ENCODE peak calls at places on chromosomes 2 and 18, in nine cellular contexts. H is stomach, J is aorta, E is breast epithelium, L is neuronal stem cell, R is GM23338, N is gastrocnemius medialis, V is neural progenitor cell, K is cardiac muscle cell. T is an unnamed sample.

GRCh38 chr2:197179744-197180498 is 130.7 kb downstream of the ANKRD44 start:
- DNase-seq in K (peak; percentile 63), R (no peak), E (no peak), N (peak; percentile 19), V (no peak), J (peak; percentile 76), L (no peak), H (no peak), T (peak; percentile 26)

GRCh38 chr2:10414000-10414451 is 34.1 kb downstream of the ODC1 start:
- DNase-seq in E (peak; percentile 57), H (peak; percentile 82), R (no peak), J (no peak), N (no peak), V (no peak), L (no peak), K (no peak), T (no peak)

GRCh38 chr2:204187513-204188088 is 251.0 kb downstream of the ICOS start:
- DNase-seq in R (no peak), E (no peak), K (no peak), N (no peak), H (no peak), V (no peak), J (no peak), L (no peak), T (no peak)

GRCh38 chr2:18971628-18972027 is 382.3 kb upstream of the NT5C1B start:
- DNase-seq in H (no peak), N (no peak), V (no peak), R (no peak), E (no peak), L (no peak), K (no peak), J (no peak), T (no peak)

GRCh38 chr2:30149513-30149912 is 2.7 kb downstream of the YPEL5 start:
- DNase-seq in L (no peak), V (peak; percentile 40), R (peak; percentile 80), N (no peak), K (peak; percentile 24), J (no peak), H (no peak), E (no peak), T (no peak)

GRCh38 chr2:3238951-3239841 is 138.4 kb downstream of the EIPR1 start:
- DNase-seq in V (no peak), R (no peak), L (no peak), E (no peak), H (no peak), N (no peak), K (no peak), J (no peak), T (no peak)

GRCh38 chr2:223538920-223539440 is 63.2 kb downstream of the SCG2 start:
- DNase-seq in R (no peak), K (peak; percentile 57), E (no peak), J (no peak), H (no peak), L (peak; percentile 21), N (no peak), V (peak; percentile 42), T (peak; percentile 26)

GRCh38 chr18:23259701-23260661 is 124.7 kb downstream of the CABLES1 start:
- DNase-seq in V (peak; percentile 91), H (peak; percentile 89), J (peak; percentile 91), R (peak; percentile 80), L (peak; percentile 73), E (peak; percentile 78), N (peak; percentile 50), K (peak; percentile 93), T (peak; percentile 82)

GRCh38 chr18:13364721-13365205 is 146.2 kb downstream of the LDLRAD4 start:
- DNase-seq in V (no peak), H (no peak), R (no peak), K (no peak), E (no peak), J (no peak), L (no peak), N (no peak), T (no peak)

GRCh38 chr2:88642278-88642677 is 15.0 kb upstream of the EIF2AK3 start:
- DNase-seq in V (no peak), R (no peak), E (no peak), H (no peak), K (no peak), N (no peak), J (no peak), L (no peak), T (no peak)

GRCh38 chr2:28662044-28662443 is 89.6 kb upstream of the PPP1CB start:
- DNase-seq in R (no peak), J (no peak), K (no peak), N (no peak), E (no peak), L (no peak), V (no peak), H (peak; percentile 77), T (peak; percentile 26)

DNA sequence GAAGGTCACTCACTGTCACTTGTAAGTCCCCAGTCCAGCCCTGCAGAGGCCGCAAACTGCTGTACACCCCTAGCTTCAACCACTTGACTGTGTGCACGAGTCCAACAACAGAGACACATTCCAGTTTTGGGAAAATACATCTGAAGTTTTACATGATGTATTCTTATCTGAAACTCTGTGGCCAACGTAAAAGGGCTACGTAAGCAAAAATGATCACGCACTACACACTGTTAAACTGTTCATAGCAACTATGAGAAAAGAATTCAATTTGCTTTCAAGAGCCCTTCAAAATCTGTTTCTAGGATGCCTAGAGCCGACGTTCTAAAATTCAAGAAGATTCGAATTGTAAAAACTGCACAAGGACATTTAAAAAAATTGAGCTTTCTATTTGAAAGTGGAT is 26.0 kb downstream of the EDAR start:
- DNase-seq in R (no peak), L (no peak), E (no peak), N (no peak), V (no peak), J (no peak), H (no peak), K (no peak), T (no peak)
- H3K27me3 ChIP-seq in R (no peaks in the 10 kb centered on the region), L (no peaks in the 10 kb centered on the region), E (no peaks in the 10 kb centered on the region), N (no peaks in the 10 kb centered on the region), V (no peaks in the 10 kb centered on the region), J (no peaks in the 10 kb centered on the region), H (no peaks in the 10 kb centered on the region), K (no peaks in the 10 kb centered on the region), T (no peaks in the 10 kb centered on the region)

GRCh38 chr2:241291152-241291551 is 24.3 kb downstream of the HDLBP start:
- DNase-seq in J (no peak), V (no peak), L (no peak), N (no peak), K (no peak), E (no peak), H (no peak), R (no peak), T (no peak)

GRCh38 chr2:241286348-241287090 is 29.0 kb downstream of the HDLBP start:
- DNase-seq in E (no peak), N (no peak), H (no peak), J (no peak), R (no peak), L (no peak), V (no peak), K (no peak), T (no peak)

GRCh38 chr2:241289053-241289452 is 26.4 kb downstream of the HDLBP start:
- DNase-seq in K (no peak), R (no peak), N (no peak), L (no peak), H (no peak), E (no peak), J (no peak), V (no peak), T (no peak)

GRCh38 chr2:241289597-241289996 is 25.9 kb downstream of the HDLBP start:
- DNase-seq in L (no peak), J (no peak), H (no peak), N (no peak), K (no peak), V (no peak), E (no peak), R (no peak), T (no peak)

DNA sequence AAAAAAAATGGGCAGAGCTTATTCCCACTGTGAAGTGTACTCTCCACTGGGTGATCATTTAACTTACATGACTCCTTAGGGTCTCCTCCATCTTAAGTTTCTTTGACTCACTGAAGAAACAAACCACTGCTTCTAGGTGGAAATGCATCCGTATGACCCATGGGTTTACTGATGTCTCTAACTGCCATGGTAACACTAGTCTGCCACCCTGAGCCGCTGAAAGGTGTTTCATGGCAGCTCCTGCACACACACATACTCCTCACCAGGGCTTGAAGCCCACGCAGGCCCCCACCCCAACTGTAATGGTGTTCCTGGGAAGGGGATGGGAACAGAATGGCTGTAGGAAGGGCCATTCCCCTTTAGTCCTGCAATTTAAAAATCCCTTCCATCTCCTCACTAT is 27.0 kb downstream of the HDLBP start:
- DNase-seq in R (no peak), L (no peak), N (no peak), H (no peak), J (no peak), K (no peak), E (no peak), V (no peak), T (no peak)
- H3K27ac ChIP-seq in R (no peak overlapping the region), L (no peak overlapping the region), N (no peak overlapping the region), H (no peak overlapping the region), J (no peak overlapping the region), K (no peak overlapping the region), E (no peak overlapping the region), V (no peak overlapping the region), T (no peak overlapping the region)

DNA sequence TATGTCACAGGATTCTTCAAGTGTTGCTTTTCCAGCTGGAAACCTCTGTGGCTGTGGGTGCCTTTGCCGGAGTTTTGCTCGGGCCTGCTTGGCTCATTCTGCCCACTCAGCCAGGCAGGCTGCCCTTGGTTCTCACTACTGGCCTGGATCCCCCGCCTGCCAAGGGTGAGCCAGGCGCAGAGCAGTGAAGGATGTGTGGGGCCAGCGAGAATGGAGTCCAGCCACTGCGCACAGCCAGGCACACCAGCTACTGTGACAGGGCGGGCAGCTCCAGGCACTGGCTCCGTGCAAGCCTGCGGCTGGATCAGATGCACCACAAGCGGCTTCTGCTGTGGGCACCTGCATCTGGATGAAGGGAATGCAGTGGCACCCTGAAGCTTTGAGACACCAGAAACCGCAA is 257.1 kb downstream of the RPRM start:
- DNase-seq in E (no peak), R (no peak), K (no peak), J (no peak), V (no peak), L (no peak), N (no peak), H (no peak), T (no peak)
- H3K4me3 ChIP-seq in E (no peak overlapping the region), R (no peak overlapping the region), K (no peak overlapping the region), J (no peak overlapping the region), V (no peak overlapping the region), L (no peak overlapping the region), N (no peak overlapping the region), H (no peak overlapping the region), T (no peak overlapping the region)

DNA sequence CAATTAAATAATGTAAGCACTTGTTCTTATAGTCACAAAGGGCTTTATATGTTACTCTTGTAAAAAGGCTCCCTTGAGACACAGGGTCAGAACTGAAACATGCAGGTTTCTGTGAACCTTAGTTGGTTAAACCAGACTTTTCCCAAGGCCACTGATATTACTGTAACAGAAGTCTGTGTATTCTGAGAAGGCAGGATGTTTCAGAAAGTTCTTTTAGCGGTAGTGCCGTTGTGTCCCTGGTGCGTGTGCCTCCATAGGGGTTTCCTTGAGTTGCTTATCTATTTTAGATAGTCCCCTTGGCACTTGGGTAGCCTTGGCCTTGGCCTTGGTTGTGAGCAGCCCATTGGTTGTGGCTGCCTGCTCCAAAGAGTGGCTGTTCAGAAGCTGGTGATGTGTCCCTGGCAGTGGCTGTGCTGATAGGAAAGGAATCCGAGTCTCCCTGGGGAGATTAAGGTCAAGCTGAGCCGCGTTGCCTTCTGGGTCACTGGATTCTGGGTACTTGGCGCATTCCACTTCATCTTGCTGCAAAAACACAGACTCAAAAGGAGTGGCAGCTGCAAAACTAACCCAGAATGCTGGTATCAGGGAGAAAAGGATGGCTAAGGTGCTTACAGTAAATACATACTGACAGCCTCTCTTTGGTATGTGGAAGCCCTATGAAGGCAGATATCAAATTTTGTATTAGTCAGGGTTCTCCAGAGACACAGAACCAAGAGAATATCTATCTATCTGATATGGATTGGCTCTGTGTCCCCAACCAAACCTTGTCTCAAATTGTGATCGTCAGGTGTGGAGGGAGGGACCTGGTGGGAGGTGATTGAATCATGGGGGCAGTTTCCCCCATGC is 69.7 kb downstream of the FHOD3 start:
- DNase-seq in H (no peak), J (peak; percentile 83), K (peak; percentile 50), E (no peak), N (no peak), V (no peak), R (no peak), L (no peak), T (peak; percentile 49)
- H3K27me3 ChIP-seq in H (no peaks in the 10 kb centered on the region), J (no peaks in the 10 kb centered on the region), K (no peaks in the 10 kb centered on the region), E (no peaks in the 10 kb centered on the region), N (no peaks in the 10 kb centered on the region), V (no peaks in the 10 kb centered on the region), R (no peaks in the 10 kb centered on the region), L (no peaks in the 10 kb centered on the region), T (no peaks in the 10 kb centered on the region)

T was measured in ovary.